ENCODE peak calls at places on chromosomes 7 and 10, in six cellular contexts. S is NCI-H2029 treated with DMSO at 0.1 percent for 48 hours, M is GM20000, W is cardiac fibroblast, D is MM.1S, O is NCI-H460. N is an unnamed sample.

GRCh38 chr7:130560972-130561371 is 69.1 kb downstream of the MEST start:
- DNase-seq in D (peak), S (peak), W (peak), O (peak), M (peak), N (peak)

GRCh38 chr7:47801423-47801822 is 146.8 kb downstream of the PKD1L1 start:
- DNase-seq in W (no peak), S (no peak), M (no peak), O (no peak), D (no peak), N (no peak)

GRCh38 chr10:48551796-48552591 is 52.9 kb downstream of the ARHGAP22 start:
- DNase-seq in D (peak), S (no peak), M (peak), W (peak), O (peak), N (peak)

GRCh38 chr10:61990761-61991135 is 89.2 kb downstream of the ARID5B start:
- DNase-seq in S (no peak), W (peak), D (no peak), O (no peak), M (no peak), N (no peak)

GRCh38 chr10:35004651-35005050 is 85.5 kb downstream of the CUL2 start:
- DNase-seq in D (no peak), W (no peak), S (no peak), O (no peak), M (no peak), N (no peak)

GRCh38 chr7:134827889-134828288 is 48.5 kb downstream of the CALD1 start:
- DNase-seq in O (no peak), D (no peak), W (peak), S (no peak), M (no peak), N (peak)

GRCh38 chr7:1112625-1113547 is 25.0 kb downstream of the GPER1 start:
- DNase-seq in W (no peak), S (no peak), M (no peak), D (no peak), O (no peak), N (no peak)

GRCh38 chr7:101559586-101559985 is 69.5 kb downstream of the MYL10 start:
- DNase-seq in M (no peak), S (no peak), W (no peak), D (no peak), O (no peak), N (no peak)

GRCh38 chr10:26486304-26486703 is 48.2 kb downstream of the APBB1IP start:
- DNase-seq in M (no peak), W (peak), O (peak), D (no peak), S (no peak), N (peak)

GRCh38 chr7:93902777-93903423 is 3.5 kb upstream of the GNGT1 start:
- DNase-seq in W (peak), O (peak), M (peak), D (peak), S (no peak), N (peak)

GRCh38 chr7:122291189-122291588 is 13.4 kb downstream of the FEZF1 start:
- DNase-seq in W (no peak), M (no peak), O (no peak), S (no peak), D (no peak), N (no peak)

GRCh38 chr7:98613601-98614425 is 3.3 kb upstream of the NPTX2 start:
- DNase-seq in O (peak), D (peak), S (no peak), W (peak), M (no peak), N (no peak)

GRCh38 chr10:3537518-3537917 is 247.5 kb downstream of the KLF6 start:
- DNase-seq in W (no peak), S (no peak), O (no peak), M (no peak), D (no peak), N (no peak)

GRCh38 chr10:30581779-30582380 is 47.7 kb downstream of the LYZL2 start:
- DNase-seq in S (peak), D (no peak), O (peak), M (peak), W (peak), N (peak)

N was measured in AG20443.